ENCODE peak calls at places on chromosomes 7 and 10, in seven cellular contexts. D, K, B, Q, G, V and S are unnamed samples.

GRCh38 chr10:91856637-91857036 is 52.6 kb downstream of the FGFBP3 start:
- DNase-seq in D (no peak), K (no peak), B (no peak), Q (no peak), G (no peak), V (no peak), S (no peak)

GRCh38 chr7:334618-335357 is 44.8 kb downstream of the FOXL3 start:
- DNase-seq in D (no peak), K (no peak), B (no peak), Q (no peak), G (no peak), V (no peak), S (no peak)

GRCh38 chr7:151252961-151253691 is 4.6 kb upstream of the SMARCD3 start:
- DNase-seq in D (no peak), K (no peak), B (peak; percentile 70), Q (no peak), G (no peak), V (no peak), S (no peak)

GRCh38 chr7:40400525-40400924 is 265.7 kb downstream of the SUGCT start:
- DNase-seq in D (no peak), K (no peak), B (no peak), Q (no peak), G (no peak), V (no peak), S (no peak)

GRCh38 chr10:100998991-100999741 is 442 bp upstream of the LZTS2 start:
- DNase-seq in D (peak; percentile 38), K (peak; percentile 63), B (peak; percentile 90), Q (peak; percentile 58), G (peak; percentile 89), V (peak; percentile 71), S (peak; percentile 82)

GRCh38 chr10:69468771-69469129 is 17.5 kb downstream of the TSPAN15 start:
- DNase-seq in D (no peak), K (no peak), B (no peak), Q (no peak), G (no peak), V (no peak), S (no peak)

GRCh38 chr7:19587291-19587690 is 121.5 kb downstream of the POLR1F start:
- DNase-seq in D (no peak), K (no peak), B (peak; percentile 17), Q (no peak), G (no peak), V (peak; percentile 20), S (no peak)

GRCh38 chr7:157250605-157251228 is 86.1 kb upstream of the DNAJB6 start:
- DNase-seq in D (peak; percentile 22), K (peak; percentile 39), B (peak; percentile 73), Q (peak; percentile 29), G (no peak), V (peak; percentile 68), S (no peak)

GRCh38 chr7:12623223-12623622 is 52.7 kb downstream of the SCIN start:
- DNase-seq in D (no peak), K (peak; percentile 38), B (no peak), Q (no peak), G (no peak), V (no peak), S (no peak)

GRCh38 chr7:42237162-42237821 is at the start of gene GLI3:
- DNase-seq in D (peak; percentile 88), K (no peak), B (peak; percentile 84), Q (no peak), G (peak; percentile 92), V (peak; percentile 98), S (peak; percentile 51)

GRCh38 chr7:132519936-132520335 is 56.3 kb downstream of the PLXNA4 start:
- DNase-seq in D (no peak), K (no peak), B (no peak), Q (no peak), G (no peak), V (no peak), S (no peak)

GRCh38 chr10:104981995-104982394 is 340.9 kb downstream of the SORCS3 start:
- DNase-seq in D (no peak), K (no peak), B (no peak), Q (no peak), G (no peak), V (no peak), S (no peak)

GRCh38 chr10:130022501-130023299 is 58.6 kb upstream of the EBF3 start:
- DNase-seq in D (peak; percentile 86), K (no peak), B (no peak), Q (no peak), G (peak; percentile 54), V (peak; percentile 81), S (no peak)